ENCODE peak calls at places on chromosomes 12 and 14, in eight cellular contexts. R is fibroblast of the conjunctiva; L is LoVo; O is endothelial cell of umbilical vein; J is Ammon's horn; E is T-helper 2 cell; X is uterus; G is activated CD8-positive, alpha-beta memory T cell treated with anti-CD3 and anti-CD28 coated beads for 24 hours. Q is an unnamed sample.

GRCh38 chr14:29536886-29537511 is 390.6 kb downstream of the PRKD1 start:
- DNase-seq in E (no peak), J (no peak), G (no peak), O (peak), L (no peak), X (no peak), R (peak), Q (no peak)

GRCh38 chr12:78002878-78003277 is 172.2 kb downstream of the NAV3 start:
- DNase-seq in E (no peak), G (no peak), R (peak), J (peak), O (no peak), X (no peak), L (no peak), Q (no peak)

GRCh38 chr12:62347922-62348650 is 87.9 kb downstream of the USP15 start:
- DNase-seq in E (no peak), J (no peak), X (no peak), R (no peak), G (no peak), O (no peak), L (no peak), Q (no peak)

GRCh38 chr12:6078378-6079083 is 45.9 kb downstream of the VWF start:
- DNase-seq in L (no peak), E (no peak), G (no peak), R (no peak), O (no peak), X (no peak), J (no peak), Q (no peak)

GRCh38 chr12:54173066-54173726 is 15.6 kb downstream of the SMUG1 start:
- DNase-seq in X (peak), O (peak), R (no peak), J (peak), E (peak), G (peak), L (peak), Q (peak)

GRCh38 chr12:60197589-60197988 is 601.8 kb downstream of the SLC16A7 start:
- DNase-seq in J (no peak), L (no peak), R (no peak), G (no peak), O (peak), X (no peak), E (no peak), Q (no peak)

GRCh38 chr12:105671720-105672119 is 341.2 kb downstream of the C12orf75 start:
- DNase-seq in L (no peak), J (no peak), G (no peak), R (no peak), E (no peak), O (no peak), X (no peak), Q (no peak)

GRCh38 chr12:56723889-56724659 is 1.0 kb downstream of the NACA start:
- DNase-seq in O (peak), E (no peak), G (no peak), X (peak), R (peak), J (peak), L (peak), Q (peak)

GRCh38 chr12:88334271-88334670 is 192.2 kb downstream of the TMTC3 start:
- DNase-seq in X (no peak), E (no peak), G (no peak), O (no peak), L (peak), R (no peak), J (no peak), Q (no peak)

GRCh38 chr12:96493101-96493500 is 3.7 kb downstream of the CFAP54 start:
- DNase-seq in G (no peak), J (no peak), R (no peak), E (no peak), X (no peak), O (peak), L (no peak), Q (no peak)

GRCh38 chr12:96500686-96501085 is 11.3 kb downstream of the CFAP54 start:
- DNase-seq in G (no peak), O (no peak), R (no peak), E (no peak), L (no peak), J (peak), X (no peak), Q (no peak)

GRCh38 chr14:65560340-65561027 is 148.0 kb downstream of the FUT8 start:
- DNase-seq in J (no peak), E (no peak), R (no peak), O (no peak), X (no peak), G (no peak), L (no peak), Q (no peak)

GRCh38 chr14:72633551-72633950 is 260.4 kb downstream of the DPF3 start:
- DNase-seq in X (no peak), R (no peak), G (no peak), E (no peak), J (no peak), O (no peak), L (no peak), Q (no peak)

GRCh38 chr14:102901633-102902032 is 20.8 kb upstream of the AMN start:
- DNase-seq in L (no peak), G (no peak), X (no peak), E (no peak), J (no peak), O (no peak), R (no peak), Q (no peak)

GRCh38 chr14:24895243-24895583 is 154.7 kb downstream of the STXBP6 start:
- DNase-seq in L (no peak), O (no peak), E (no peak), G (no peak), R (no peak), J (no peak), X (no peak), Q (no peak)

GRCh38 chr12:111428081-111428727 is 22.5 kb downstream of the SH2B3 start:
- DNase-seq in O (no peak), J (no peak), X (no peak), R (no peak), G (peak), L (no peak), E (no peak), Q (no peak)

GRCh38 chr14:24274101-24274543 is 2.7 kb upstream of the RABGGTA start:
- DNase-seq in O (no peak), L (no peak), E (peak), J (peak), G (peak), R (no peak), X (no peak), Q (peak)

GRCh38 chr12:68334136-68334535 is 2.0 kb upstream of the MDM1 start:
- DNase-seq in O (peak), J (peak), X (no peak), E (no peak), L (no peak), R (no peak), G (no peak), Q (no peak)

GRCh38 chr12:27505124-27505523 is 18.9 kb upstream of the PPFIBP1 start:
- DNase-seq in E (no peak), J (no peak), X (no peak), G (no peak), L (no peak), R (no peak), O (no peak), Q (no peak)

GRCh38 chr14:59116984-59117415 is 71.5 kb upstream of the DAAM1 start:
- DNase-seq in X (no peak), O (no peak), E (no peak), L (peak), J (no peak), R (no peak), G (no peak), Q (no peak)

GRCh38 chr14:23119362-23120327 is 590 bp upstream of the CEBPE start:
- DNase-seq in O (no peak), L (no peak), R (no peak), G (peak), J (no peak), E (no peak), X (no peak), Q (peak)

GRCh38 chr14:95406756-95407155 is 87.0 kb upstream of the CLMN start:
- DNase-seq in J (no peak), O (no peak), G (no peak), E (no peak), L (no peak), X (peak), R (no peak), Q (no peak)

GRCh38 chr12:80015660-80016059 is 80.8 kb upstream of the PPP1R12A start:
- DNase-seq in J (no peak), G (no peak), R (no peak), X (no peak), O (no peak), E (no peak), L (no peak), Q (no peak)

Q was measured in activated naive CD4-positive, alpha-beta T cell treated with Interleukin-2 at 50 U/mL for 16 hours.